ENCODE peak calls at places on chromosomes 5 and 9, in eight cellular contexts. One of them, this sample, is unnamed. For H3K4me1 and H3K9me3, the result is how much of the 10 kb centered on the place peaks cover.

GRCh38 chr9:90953200-90953599 is 151.6 kb downstream of the SYK start:
- DNase-seq in lower lobe of right lung: no peak
- DNase-seq in lung: no peak
- DNase-seq in neuronal stem cell: no peak
- DNase-seq in uterus: no peak
- DNase-seq in aorta: no peak
- DNase-seq in GM23248: no peak
- DNase-seq in heart left ventricle: no peak
- DNase-seq in this sample: no peak

GRCh38 chr9:87862536-87863268 is 20.0 kb upstream of the SPATA31E1 start:
- DNase-seq in neuronal stem cell: no peak
- DNase-seq in aorta: no peak
- DNase-seq in heart left ventricle: no peak
- DNase-seq in lower lobe of right lung: no peak
- DNase-seq in uterus: no peak
- DNase-seq in lung: no peak
- DNase-seq in GM23248: peak
- DNase-seq in this sample: no peak

GRCh38 chr5:78720997-78721396 is 72.4 kb upstream of the LHFPL2 start:
- DNase-seq in uterus: no peak
- DNase-seq in lower lobe of right lung: no peak
- DNase-seq in neuronal stem cell: no peak
- DNase-seq in aorta: no peak
- DNase-seq in lung: no peak
- DNase-seq in GM23248: no peak
- DNase-seq in heart left ventricle: no peak
- DNase-seq in this sample: no peak

GRCh38 chr5:62143268-62144229 is 162.5 kb upstream of the KIF2A start:
- DNase-seq in heart left ventricle: no peak
- DNase-seq in aorta: no peak
- DNase-seq in uterus: no peak
- DNase-seq in GM23248: peak
- DNase-seq in neuronal stem cell: peak
- DNase-seq in lung: no peak
- DNase-seq in lower lobe of right lung: no peak
- DNase-seq in this sample: no peak

GRCh38 chr9:109880276-109881169 is 100.5 kb downstream of the PALM2AKAP2 start:
- DNase-seq in neuronal stem cell: peak
- DNase-seq in lower lobe of right lung: no peak
- DNase-seq in lung: no peak
- DNase-seq in uterus: no peak
- DNase-seq in heart left ventricle: no peak
- DNase-seq in aorta: no peak
- DNase-seq in GM23248: peak
- DNase-seq in this sample: no peak

GRCh38 chr5:54758038-54758437 is 227.4 kb downstream of the ESM1 start:
- DNase-seq in lung: no peak
- DNase-seq in uterus: no peak
- DNase-seq in heart left ventricle: no peak
- DNase-seq in lower lobe of right lung: no peak
- DNase-seq in aorta: no peak
- DNase-seq in GM23248: peak
- DNase-seq in neuronal stem cell: no peak
- DNase-seq in this sample: no peak

GRCh38 chr9:38641985-38642864 is 21.8 kb upstream of the ANKRD18A start:
- DNase-seq in lung: no peak
- DNase-seq in uterus: no peak
- DNase-seq in neuronal stem cell: peak
- DNase-seq in GM23248: peak
- DNase-seq in heart left ventricle: no peak
- DNase-seq in lower lobe of right lung: no peak
- DNase-seq in aorta: no peak
- DNase-seq in this sample: no peak

GRCh38 chr9:106897223-106897622 is 34.3 kb downstream of the ZNF462 start:
- DNase-seq in heart left ventricle: no peak
- DNase-seq in uterus: no peak
- DNase-seq in lower lobe of right lung: no peak
- DNase-seq in aorta: no peak
- DNase-seq in neuronal stem cell: no peak
- DNase-seq in GM23248: peak
- DNase-seq in lung: no peak
- DNase-seq in this sample: no peak

GRCh38 chr9:9615086-9615485 is 997.7 kb downstream of the PTPRD start:
- DNase-seq in uterus: no peak
- DNase-seq in GM23248: no peak
- DNase-seq in heart left ventricle: no peak
- DNase-seq in lung: no peak
- DNase-seq in lower lobe of right lung: peak
- DNase-seq in aorta: no peak
- DNase-seq in neuronal stem cell: no peak
- DNase-seq in this sample: no peak

GRCh38 chr5:28344803-28345433 is 1306.5 kb upstream of the CDH9 start:
- DNase-seq in heart left ventricle: no peak
- DNase-seq in lung: no peak
- DNase-seq in uterus: no peak
- DNase-seq in lower lobe of right lung: no peak
- DNase-seq in aorta: no peak
- DNase-seq in neuronal stem cell: peak
- DNase-seq in GM23248: peak
- DNase-seq in this sample: no peak

GRCh38 chr5:9898319-9898718 is 268.2 kb upstream of the TAS2R1 start:
- DNase-seq in uterus: no peak
- DNase-seq in GM23248: peak
- DNase-seq in lung: peak
- DNase-seq in neuronal stem cell: peak
- DNase-seq in heart left ventricle: no peak
- DNase-seq in lower lobe of right lung: no peak
- DNase-seq in aorta: no peak
- DNase-seq in this sample: no peak

GRCh38 chr5:9892696-9893095 is 262.5 kb upstream of the TAS2R1 start:
- DNase-seq in lung: no peak
- DNase-seq in uterus: no peak
- DNase-seq in GM23248: no peak
- DNase-seq in aorta: no peak
- DNase-seq in heart left ventricle: no peak
- DNase-seq in lower lobe of right lung: no peak
- DNase-seq in neuronal stem cell: no peak
- DNase-seq in this sample: no peak

GRCh38 chr5:9895305-9895650 is 265.1 kb upstream of the TAS2R1 start:
- DNase-seq in lung: no peak
- DNase-seq in aorta: no peak
- DNase-seq in uterus: no peak
- DNase-seq in neuronal stem cell: no peak
- DNase-seq in GM23248: no peak
- DNase-seq in lower lobe of right lung: no peak
- DNase-seq in heart left ventricle: no peak
- DNase-seq in this sample: no peak

GRCh38 chr5:9889511-9889910 is 259.4 kb upstream of the TAS2R1 start:
- DNase-seq in neuronal stem cell: no peak
- DNase-seq in lung: no peak
- DNase-seq in lower lobe of right lung: no peak
- DNase-seq in heart left ventricle: no peak
- DNase-seq in aorta: no peak
- DNase-seq in uterus: no peak
- DNase-seq in GM23248: no peak
- DNase-seq in this sample: no peak

DNA sequence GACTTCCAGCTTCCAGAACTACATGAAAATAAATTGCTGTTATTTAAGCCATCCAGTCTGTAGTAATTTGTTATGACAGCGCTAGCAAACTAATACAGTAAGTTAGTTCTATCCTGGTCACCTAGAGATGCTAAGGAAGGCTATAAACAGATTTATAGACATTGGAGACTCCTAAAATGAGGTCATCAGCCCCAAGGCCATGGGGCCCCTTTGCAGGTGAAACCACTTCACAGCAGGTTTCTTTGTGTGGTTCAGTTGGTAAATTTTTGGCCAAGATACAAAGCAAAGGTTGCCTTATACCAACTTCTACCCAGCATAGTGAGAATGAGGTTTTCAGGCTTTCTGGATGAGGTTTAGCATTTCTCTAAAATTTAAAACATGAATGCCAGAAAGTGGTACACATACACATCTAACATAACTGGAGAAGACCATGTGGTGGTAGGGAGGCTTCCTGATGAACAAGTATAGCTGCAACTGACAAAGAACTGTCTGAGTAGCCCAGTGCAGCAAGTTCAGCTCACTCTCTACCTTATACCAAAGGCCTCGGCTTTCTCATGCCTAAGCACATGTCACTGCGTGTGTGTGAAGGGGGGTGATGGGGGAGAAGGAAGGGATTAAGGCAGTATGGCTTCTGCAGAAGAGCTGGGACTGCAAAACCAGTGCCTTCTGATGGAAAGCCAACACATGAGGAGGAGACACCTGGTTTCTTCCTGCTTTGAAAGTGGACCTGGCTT is 264.6 kb upstream of the TAS2R1 start:
- DNase-seq in neuronal stem cell: no peak
- DNase-seq in heart left ventricle: no peak
- DNase-seq in uterus: no peak
- DNase-seq in aorta: no peak
- DNase-seq in lower lobe of right lung: no peak
- DNase-seq in GM23248: no peak
- DNase-seq in lung: no peak
- DNase-seq in this sample: no peak
- H3K4me1 ChIP-seq in neuronal stem cell: under half
- H3K4me1 ChIP-seq in heart left ventricle: under half
- H3K4me1 ChIP-seq in uterus: under half
- H3K4me1 ChIP-seq in aorta: under half
- H3K4me1 ChIP-seq in lower lobe of right lung: under half
- H3K4me1 ChIP-seq in GM23248: under half
- H3K4me1 ChIP-seq in lung: under half
- H3K4me1 ChIP-seq in this sample: under half

GRCh38 chr5:56307714-56308346 is 74.7 kb upstream of the ANKRD55 start:
- DNase-seq in GM23248: no peak
- DNase-seq in lower lobe of right lung: no peak
- DNase-seq in lung: no peak
- DNase-seq in neuronal stem cell: no peak
- DNase-seq in aorta: no peak
- DNase-seq in uterus: no peak
- DNase-seq in heart left ventricle: no peak
- DNase-seq in this sample: no peak
- H3K9me3 ChIP-seq in GM23248: under half
- H3K9me3 ChIP-seq in lower lobe of right lung: under half
- H3K9me3 ChIP-seq in lung: under half
- H3K9me3 ChIP-seq in neuronal stem cell: under half
- H3K9me3 ChIP-seq in aorta: under half
- H3K9me3 ChIP-seq in uterus: under half
- H3K9me3 ChIP-seq in heart left ventricle: under half
- H3K9me3 ChIP-seq in this sample: under half

GRCh38 chr9:95104966-95105365 is 212.5 kb downstream of the FANCC start:
- DNase-seq in uterus: no peak
- DNase-seq in neuronal stem cell: no peak
- DNase-seq in GM23248: no peak
- DNase-seq in lung: no peak
- DNase-seq in aorta: no peak
- DNase-seq in heart left ventricle: no peak
- DNase-seq in lower lobe of right lung: peak
- DNase-seq in this sample: no peak

GRCh38 chr9:95103385-95104087 is 214.0 kb downstream of the FANCC start:
- DNase-seq in uterus: no peak
- DNase-seq in lower lobe of right lung: peak
- DNase-seq in lung: no peak
- DNase-seq in GM23248: peak
- DNase-seq in heart left ventricle: no peak
- DNase-seq in aorta: peak
- DNase-seq in neuronal stem cell: no peak
- DNase-seq in this sample: peak

GRCh38 chr9:95102572-95102971 is 214.9 kb downstream of the FANCC start:
- DNase-seq in lower lobe of right lung: peak
- DNase-seq in aorta: no peak
- DNase-seq in heart left ventricle: no peak
- DNase-seq in uterus: no peak
- DNase-seq in lung: no peak
- DNase-seq in neuronal stem cell: no peak
- DNase-seq in GM23248: no peak
- DNase-seq in this sample: no peak

GRCh38 chr9:95105519-95106287 is 211.8 kb downstream of the FANCC start:
- DNase-seq in heart left ventricle: no peak
- DNase-seq in uterus: no peak
- DNase-seq in lower lobe of right lung: peak
- DNase-seq in lung: no peak
- DNase-seq in GM23248: no peak
- DNase-seq in aorta: no peak
- DNase-seq in neuronal stem cell: no peak
- DNase-seq in this sample: no peak

DNA sequence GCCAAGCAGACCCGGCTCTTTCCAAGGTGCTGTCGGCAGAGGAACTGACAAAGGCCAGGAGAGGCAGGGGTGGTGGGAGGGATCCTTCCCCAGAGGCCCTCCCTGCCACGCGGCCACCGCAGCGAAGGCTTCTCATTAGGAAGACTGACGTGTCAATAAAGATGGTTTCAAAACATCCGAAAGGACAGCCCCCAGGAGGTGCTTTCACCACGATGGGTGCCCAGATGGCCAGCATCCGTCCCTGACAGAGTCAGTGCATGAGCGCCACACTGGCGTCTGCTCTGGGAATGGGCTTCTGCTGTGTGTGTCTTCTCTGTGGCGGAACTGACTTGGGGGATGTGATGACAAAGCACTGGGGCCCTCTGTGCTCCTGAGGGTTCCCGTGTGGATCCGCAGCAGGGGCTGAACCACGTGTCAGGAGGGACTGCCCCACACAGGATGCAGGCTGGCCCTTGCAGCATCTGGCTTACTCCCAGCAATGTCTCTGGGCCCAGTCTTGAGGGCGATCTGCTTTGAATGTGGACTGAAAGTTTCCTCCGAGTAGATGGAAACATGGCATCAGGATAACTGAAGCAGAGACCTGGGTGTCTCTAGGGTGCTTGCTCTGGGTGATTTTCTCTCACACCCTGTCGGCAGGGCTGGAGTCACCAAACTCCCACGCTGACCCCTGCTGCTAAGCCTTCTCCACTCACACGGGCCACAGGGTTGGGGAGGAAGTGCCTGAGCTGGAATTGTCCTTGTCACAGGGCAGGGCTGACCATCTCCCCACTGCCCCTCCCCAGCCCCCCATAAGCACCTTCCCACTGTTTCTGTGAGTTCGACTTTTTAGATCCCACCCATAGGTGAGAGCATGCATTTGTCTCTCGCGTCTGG is 213.2 kb downstream of the FANCC start:
- DNase-seq in lung: no peak
- DNase-seq in lower lobe of right lung: no peak
- DNase-seq in aorta: no peak
- DNase-seq in uterus: no peak
- DNase-seq in GM23248: no peak
- DNase-seq in neuronal stem cell: no peak
- DNase-seq in heart left ventricle: no peak
- DNase-seq in this sample: no peak
- H3K4me1 ChIP-seq in lung: under half
- H3K4me1 ChIP-seq in lower lobe of right lung: under half
- H3K4me1 ChIP-seq in aorta: under half
- H3K4me1 ChIP-seq in uterus: under half
- H3K4me1 ChIP-seq in GM23248: under half
- H3K4me1 ChIP-seq in neuronal stem cell: under half
- H3K4me1 ChIP-seq in heart left ventricle: under half
- H3K4me1 ChIP-seq in this sample: under half

DNA sequence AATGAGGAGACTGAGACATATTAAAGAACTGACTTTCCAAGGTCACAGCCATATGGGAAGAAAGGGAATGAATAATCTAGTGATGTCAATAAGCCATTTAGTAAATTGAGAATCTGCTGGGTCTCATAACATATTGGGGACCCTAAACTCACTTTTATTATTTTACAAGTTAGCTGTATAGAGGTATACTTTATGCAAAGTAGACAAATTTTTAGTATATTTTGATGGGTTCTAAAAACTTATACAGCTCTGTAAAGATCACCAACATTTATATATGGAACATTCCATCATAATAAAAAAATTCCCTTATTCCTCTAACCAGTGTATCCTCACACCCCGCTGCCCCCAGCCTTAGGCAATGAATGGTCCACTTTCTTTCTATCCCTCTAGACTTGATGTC is 35.7 kb upstream of the ZNF510 start:
- DNase-seq in aorta: no peak
- DNase-seq in neuronal stem cell: no peak
- DNase-seq in GM23248: no peak
- DNase-seq in uterus: no peak
- DNase-seq in lung: no peak
- DNase-seq in heart left ventricle: no peak
- DNase-seq in lower lobe of right lung: no peak
- DNase-seq in this sample: no peak
- H3K9me3 ChIP-seq in aorta: under half
- H3K9me3 ChIP-seq in neuronal stem cell: half or more
- H3K9me3 ChIP-seq in GM23248: under half
- H3K9me3 ChIP-seq in uterus: under half
- H3K9me3 ChIP-seq in lung: under half
- H3K9me3 ChIP-seq in heart left ventricle: under half
- H3K9me3 ChIP-seq in lower lobe of right lung: half or more
- H3K9me3 ChIP-seq in this sample: under half

This sample was measured in right cardiac atrium.